ENCODE peak calls at places on chromosomes 2 and 18, in four cellular contexts. One of them, this sample, is unnamed.

GRCh38 chr2:227376911-227377396 is 2.2 kb downstream of the TM4SF20 start:
- DNase-seq in K562: no peak
- DNase-seq in body of pancreas: no peak
- DNase-seq in upper lobe of right lung: no peak
- DNase-seq in this sample: no peak

GRCh38 chr2:40292291-40292690 is 159.6 kb downstream of the SLC8A1 start:
- DNase-seq in upper lobe of right lung: no peak
- DNase-seq in body of pancreas: no peak
- DNase-seq in K562: no peak
- DNase-seq in this sample: no peak

GRCh38 chr18:58578321-58578720 is 50.6 kb downstream of the ALPK2 start:
- DNase-seq in K562: no peak
- DNase-seq in body of pancreas: no peak
- DNase-seq in upper lobe of right lung: no peak
- DNase-seq in this sample: no peak

GRCh38 chr2:200084036-200084435 is 128.7 kb downstream of the MAIP1 start:
- DNase-seq in upper lobe of right lung: no peak
- DNase-seq in K562: no peak
- DNase-seq in body of pancreas: no peak
- DNase-seq in this sample: no peak

GRCh38 chr18:25180974-25181373 is 171.0 kb downstream of the ZNF521 start:
- DNase-seq in K562: no peak
- DNase-seq in upper lobe of right lung: no peak
- DNase-seq in body of pancreas: no peak
- DNase-seq in this sample: no peak

GRCh38 chr2:120520929-120521912 is 175.3 kb downstream of the INHBB start:
- DNase-seq in K562: peak; percentile 67
- DNase-seq in upper lobe of right lung: no peak
- DNase-seq in body of pancreas: peak; percentile 65
- DNase-seq in this sample: no peak

GRCh38 chr2:8204691-8205090 is 477.2 kb upstream of the ID2 start:
- DNase-seq in upper lobe of right lung: no peak
- DNase-seq in body of pancreas: no peak
- DNase-seq in K562: no peak
- DNase-seq in this sample: no peak

GRCh38 chr2:75548036-75548573 is 12.6 kb downstream of the EVA1A start:
- DNase-seq in upper lobe of right lung: no peak
- DNase-seq in body of pancreas: no peak
- DNase-seq in K562: no peak
- DNase-seq in this sample: no peak

GRCh38 chr2:233353101-233353768 is 1.1 kb upstream of the DGKD start:
- DNase-seq in K562: peak; percentile 73
- DNase-seq in body of pancreas: no peak
- DNase-seq in upper lobe of right lung: peak; percentile 72
- DNase-seq in this sample: no peak

GRCh38 chr2:179571721-179572120 is 289.7 kb downstream of the ZNF385B start:
- DNase-seq in K562: no peak
- DNase-seq in body of pancreas: no peak
- DNase-seq in upper lobe of right lung: no peak
- DNase-seq in this sample: no peak

GRCh38 chr18:32768646-32769206 is 4.1 kb downstream of the KLHL14 start:
- DNase-seq in body of pancreas: no peak
- DNase-seq in upper lobe of right lung: no peak
- DNase-seq in K562: no peak
- DNase-seq in this sample: no peak

GRCh38 chr2:44817256-44817655 is 124.2 kb upstream of the SIX3 start:
- DNase-seq in body of pancreas: no peak
- DNase-seq in upper lobe of right lung: no peak
- DNase-seq in K562: no peak
- DNase-seq in this sample: no peak

GRCh38 chr2:231862071-231862470 is 64.1 kb downstream of the NPPC start:
- DNase-seq in body of pancreas: no peak
- DNase-seq in upper lobe of right lung: no peak
- DNase-seq in K562: no peak
- DNase-seq in this sample: no peak

GRCh38 chr2:2333076-2333475 is 2.0 kb upstream of the MYT1L start:
- DNase-seq in K562: no peak
- DNase-seq in upper lobe of right lung: no peak
- DNase-seq in body of pancreas: peak; percentile 13
- DNase-seq in this sample: no peak

GRCh38 chr2:27723372-27724144 is 48.0 kb upstream of the MRPL33 start:
- DNase-seq in upper lobe of right lung: peak; percentile 71
- DNase-seq in body of pancreas: peak; percentile 82
- DNase-seq in K562: peak; percentile 67
- DNase-seq in this sample: peak; percentile 71

GRCh38 chr2:239329284-239329971 is 71.4 kb downstream of the HDAC4 start:
- DNase-seq in K562: no peak
- DNase-seq in body of pancreas: no peak
- DNase-seq in upper lobe of right lung: no peak
- DNase-seq in this sample: no peak

GRCh38 chr18:35045808-35046207 is 4.6 kb downstream of the MAPRE2 start:
- DNase-seq in upper lobe of right lung: no peak
- DNase-seq in body of pancreas: no peak
- DNase-seq in K562: no peak
- DNase-seq in this sample: no peak
- H3K27ac ChIP-seq in upper lobe of right lung: no peak overlapping the region
- H3K27ac ChIP-seq in body of pancreas: no peak overlapping the region
- H3K27ac ChIP-seq in K562: peak overlapping the region; percentile 24
- H3K27ac ChIP-seq in this sample: peak overlapping the region; percentile 38

GRCh38 chr18:74331404-74331803 is 15.8 kb downstream of the C18orf63 start:
- DNase-seq in body of pancreas: no peak
- DNase-seq in K562: no peak
- DNase-seq in upper lobe of right lung: no peak
- DNase-seq in this sample: no peak
- TF ChIP-seq CTCF in body of pancreas: peak; percentile 27
- TF ChIP-seq CTCF in K562: peak; percentile 30
- TF ChIP-seq CTCF in upper lobe of right lung: peak; percentile 30
- TF ChIP-seq CTCF in this sample: no peak

GRCh38 chr2:188201639-188202038 is 90.0 kb upstream of the GULP1 start:
- DNase-seq in body of pancreas: no peak
- DNase-seq in K562: no peak
- DNase-seq in upper lobe of right lung: no peak
- DNase-seq in this sample: no peak

GRCh38 chr2:188199716-188200128 is 92.0 kb upstream of the GULP1 start:
- DNase-seq in body of pancreas: no peak
- DNase-seq in K562: no peak
- DNase-seq in upper lobe of right lung: no peak
- DNase-seq in this sample: no peak

GRCh38 chr2:188193230-188193629 is 98.4 kb upstream of the GULP1 start:
- DNase-seq in upper lobe of right lung: no peak
- DNase-seq in body of pancreas: no peak
- DNase-seq in K562: no peak
- DNase-seq in this sample: no peak

DNA sequence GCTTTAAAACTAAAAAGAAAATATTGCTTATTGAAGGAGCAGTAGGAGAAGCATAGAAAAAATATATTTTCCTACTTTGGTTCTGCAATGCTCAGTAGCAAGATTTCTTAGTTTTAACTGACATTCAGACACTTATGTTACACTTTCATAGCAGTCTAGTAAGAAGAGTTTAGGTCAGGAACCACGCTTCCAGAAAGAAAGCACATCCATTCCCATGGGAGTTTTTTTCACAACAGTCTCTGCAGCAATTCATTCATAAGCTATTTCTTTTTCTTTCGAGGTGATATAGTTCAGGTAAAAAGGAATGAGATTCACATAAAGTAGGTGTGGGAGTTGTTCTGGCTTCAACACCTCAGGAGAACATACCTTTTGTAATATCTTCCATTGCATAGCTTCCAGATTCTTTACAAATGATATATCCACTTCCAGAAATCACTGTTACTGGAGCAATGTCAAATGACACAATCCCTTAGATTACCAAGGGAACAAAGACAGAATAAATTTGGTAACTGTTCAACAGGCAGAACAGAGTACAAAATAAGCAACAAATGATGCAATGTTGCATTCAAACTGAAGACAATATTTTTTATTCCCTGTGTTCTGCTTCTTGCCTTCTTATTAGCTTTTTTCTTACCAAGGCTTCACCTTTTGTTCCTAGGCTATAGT is 95.2 kb upstream of the GULP1 start:
- DNase-seq in body of pancreas: no peak
- DNase-seq in K562: no peak
- DNase-seq in upper lobe of right lung: no peak
- DNase-seq in this sample: no peak
- H3K4me3 ChIP-seq in body of pancreas: no peak overlapping the region
- H3K4me3 ChIP-seq in K562: no peak overlapping the region
- H3K4me3 ChIP-seq in upper lobe of right lung: no peak overlapping the region
- H3K4me3 ChIP-seq in this sample: no peak overlapping the region

DNA sequence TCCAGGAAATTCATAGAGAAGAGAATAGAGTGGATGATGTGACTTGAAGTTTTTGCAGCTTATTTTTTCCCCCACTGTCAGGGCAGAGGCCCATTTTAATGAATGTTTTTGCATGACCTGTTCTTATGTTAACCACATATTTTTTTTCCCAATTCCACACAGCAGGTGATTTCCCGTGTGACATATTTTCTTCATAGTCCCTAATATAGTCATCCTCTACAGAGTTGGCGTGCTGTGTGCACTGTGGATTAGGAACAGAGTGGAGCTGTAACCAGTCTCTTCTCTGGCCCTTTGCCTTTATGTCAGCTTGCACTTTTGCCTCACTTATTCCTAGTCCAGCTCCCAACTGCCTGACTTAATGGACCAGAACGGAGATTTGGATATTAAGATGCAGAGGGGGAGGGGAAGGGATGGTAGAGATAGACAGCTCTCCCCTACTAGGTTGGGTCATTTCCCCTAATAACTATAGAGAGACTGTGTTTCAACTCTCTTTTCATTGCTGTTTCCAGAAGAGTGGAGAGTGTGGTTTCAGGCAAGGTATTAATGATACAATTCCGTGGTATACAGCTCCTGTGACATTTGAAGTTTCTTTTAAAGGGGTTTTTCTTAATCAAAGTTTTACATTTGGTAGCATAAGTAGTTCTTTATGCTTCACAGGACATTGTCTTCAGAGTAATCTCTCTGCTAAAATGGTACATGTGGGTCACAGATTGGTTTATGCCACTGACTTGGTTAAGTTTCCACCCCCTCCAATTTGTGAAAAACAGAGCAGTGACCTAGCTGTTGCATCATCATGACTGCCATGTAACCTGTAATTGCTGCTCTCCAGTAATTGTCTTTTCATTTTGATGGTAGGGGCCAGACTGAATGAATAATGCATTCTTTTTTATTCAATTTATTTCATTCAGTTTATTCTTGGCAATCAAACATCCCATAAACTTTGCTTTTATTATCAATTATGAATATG is 161.3 kb downstream of the HAUS1 start:
- DNase-seq in upper lobe of right lung: no peak
- DNase-seq in K562: no peak
- DNase-seq in body of pancreas: no peak
- DNase-seq in this sample: no peak
- H3K27ac ChIP-seq in upper lobe of right lung: no peak overlapping the region
- H3K27ac ChIP-seq in K562: no peak overlapping the region
- H3K27ac ChIP-seq in body of pancreas: no peak overlapping the region
- H3K27ac ChIP-seq in this sample: no peak overlapping the region

DNA sequence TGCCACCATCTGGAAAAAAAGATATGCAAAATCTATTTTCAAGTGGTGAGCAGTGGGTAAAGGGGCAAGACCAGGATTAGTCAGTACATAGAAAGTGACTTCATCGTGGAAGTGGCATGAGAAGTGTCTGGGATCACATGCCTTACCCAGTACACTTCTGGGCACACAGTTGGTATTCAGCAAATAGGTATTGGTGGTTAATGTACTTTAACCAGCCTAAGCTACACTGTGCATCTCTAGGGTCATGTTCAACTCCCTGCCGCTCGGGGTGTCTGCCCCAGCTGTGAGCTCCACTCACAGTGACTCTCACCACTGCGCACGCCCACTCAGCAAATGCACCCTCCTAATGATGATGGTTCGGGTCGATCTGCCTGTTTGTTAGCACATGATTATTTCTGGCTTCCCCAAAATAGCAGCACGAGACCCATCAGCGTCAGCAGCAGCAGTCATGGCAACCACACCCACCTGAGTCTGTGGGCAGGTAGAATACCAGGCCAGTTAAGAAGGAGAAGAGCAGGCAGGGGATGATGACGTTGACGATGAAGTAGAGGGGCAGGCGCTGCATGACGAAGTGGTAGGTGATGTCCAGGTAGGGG is 11.1 kb downstream of the CHRNA1 start:
- DNase-seq in K562: no peak
- DNase-seq in upper lobe of right lung: no peak
- DNase-seq in body of pancreas: no peak
- DNase-seq in this sample: no peak
- TF ChIP-seq CTCF in K562: no peak
- TF ChIP-seq CTCF in upper lobe of right lung: no peak
- TF ChIP-seq CTCF in body of pancreas: no peak
- TF ChIP-seq CTCF in this sample: no peak

GRCh38 chr2:85665264-85665937 is 2.6 kb downstream of the SFTPB start:
- DNase-seq in body of pancreas: no peak
- DNase-seq in upper lobe of right lung: no peak
- DNase-seq in K562: no peak
- DNase-seq in this sample: no peak
- H3K4me3 ChIP-seq in body of pancreas: no peak overlapping the region
- H3K4me3 ChIP-seq in upper lobe of right lung: peak overlapping the region; percentile 47
- H3K4me3 ChIP-seq in K562: no peak overlapping the region
- H3K4me3 ChIP-seq in this sample: peak overlapping the region; percentile 36

DNA sequence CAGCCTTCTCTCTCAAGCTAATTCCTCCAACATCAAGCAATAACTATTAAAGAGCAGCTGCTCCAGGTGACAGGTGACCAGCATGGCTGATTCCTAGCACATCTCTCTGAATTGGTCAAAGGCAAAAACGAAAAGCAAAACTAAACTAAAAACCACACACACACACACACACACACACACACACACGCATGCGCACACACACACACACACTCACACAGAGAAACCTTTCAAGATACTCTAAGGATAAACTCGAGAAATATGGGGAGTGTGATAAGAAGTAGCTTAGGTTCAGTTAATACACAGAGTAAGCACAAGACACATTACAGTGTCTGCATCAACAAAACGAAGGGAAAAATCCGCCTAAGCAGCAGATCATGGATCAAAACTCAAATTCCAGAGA is 74.5 kb upstream of the FZD7 start:
- DNase-seq in body of pancreas: no peak
- DNase-seq in K562: peak; percentile 10
- DNase-seq in upper lobe of right lung: no peak
- DNase-seq in this sample: no peak
- H3K27ac ChIP-seq in body of pancreas: no peak overlapping the region
- H3K27ac ChIP-seq in K562: no peak overlapping the region
- H3K27ac ChIP-seq in upper lobe of right lung: no peak overlapping the region
- H3K27ac ChIP-seq in this sample: no peak overlapping the region